ENCODE peak calls at places on chromosomes 16 and 17, in seven cellular contexts. K, R, P, A, O, F and Y are unnamed samples.

GRCh38 chr17:43830510-43831145 is 2.3 kb downstream of the MPP3 start:
- DNase-seq in K (no peak), A (no peak), F (no peak), P (no peak), O (peak), R (no peak), Y (no peak)

GRCh38 chr17:77320046-77320445 is 179.3 kb downstream of the SEC14L1 start:
- DNase-seq in F (no peak), P (no peak), K (peak), A (peak), R (no peak), O (peak), Y (no peak)

GRCh38 chr17:82065638-82066303 is at the start of gene DUS1L:
- DNase-seq in K (peak), F (peak), A (peak), P (peak), O (peak), R (peak), Y (peak)

GRCh38 chr16:75288596-75289120 is 37.2 kb upstream of the BCAR1 start:
- DNase-seq in A (no peak), O (peak), K (no peak), R (no peak), F (peak), P (no peak), Y (no peak)

GRCh38 chr16:83113317-83113716 is 486.5 kb downstream of the CDH13 start:
- DNase-seq in K (no peak), A (no peak), R (no peak), P (peak), F (no peak), O (no peak), Y (no peak)

GRCh38 chr16:14490281-14490680 is 139.8 kb downstream of the PARN start:
- DNase-seq in O (no peak), P (no peak), R (no peak), F (no peak), A (no peak), K (no peak), Y (no peak)

GRCh38 chr17:27526603-27527002 is 70.4 kb downstream of the KSR1 start:
- DNase-seq in F (no peak), P (no peak), A (peak), O (peak), K (peak), R (peak), Y (no peak)

GRCh38 chr17:6110088-6110487 is 39.9 kb downstream of the WSCD1 start:
- DNase-seq in K (peak), A (no peak), F (no peak), O (peak), P (no peak), R (no peak), Y (no peak)

GRCh38 chr17:31857920-31858646 is 961 bp downstream of the COPRS start:
- DNase-seq in P (peak), R (no peak), O (no peak), F (no peak), K (no peak), A (no peak), Y (no peak)

GRCh38 chr17:72609501-72609900 is 483.0 kb downstream of the SLC39A11 start:
- DNase-seq in R (no peak), A (no peak), O (no peak), P (no peak), K (peak), F (no peak), Y (no peak)

GRCh38 chr17:58759522-58759921 is 3.9 kb downstream of the PPM1E start:
- DNase-seq in K (no peak), A (no peak), R (no peak), P (no peak), F (no peak), O (no peak), Y (no peak)

GRCh38 chr16:66872927-66873684 is 7.2 kb upstream of the PDP2 start:
- DNase-seq in K (peak), F (peak), A (peak), O (peak), P (peak), R (peak), Y (peak)

GRCh38 chr17:46943511-46944393 is 20.8 kb downstream of the GOSR2 start:
- DNase-seq in F (no peak), A (no peak), O (no peak), K (no peak), P (no peak), R (peak), Y (no peak)

GRCh38 chr17:2262146-2262587 is 41.4 kb downstream of the SMG6 start:
- DNase-seq in O (no peak), R (no peak), P (no peak), F (no peak), K (no peak), A (no peak), Y (no peak)

GRCh38 chr17:1931759-1932579 is 93.2 kb downstream of the RTN4RL1 start:
- DNase-seq in A (no peak), P (peak), F (no peak), R (peak), K (peak), O (no peak), Y (no peak)

DNA sequence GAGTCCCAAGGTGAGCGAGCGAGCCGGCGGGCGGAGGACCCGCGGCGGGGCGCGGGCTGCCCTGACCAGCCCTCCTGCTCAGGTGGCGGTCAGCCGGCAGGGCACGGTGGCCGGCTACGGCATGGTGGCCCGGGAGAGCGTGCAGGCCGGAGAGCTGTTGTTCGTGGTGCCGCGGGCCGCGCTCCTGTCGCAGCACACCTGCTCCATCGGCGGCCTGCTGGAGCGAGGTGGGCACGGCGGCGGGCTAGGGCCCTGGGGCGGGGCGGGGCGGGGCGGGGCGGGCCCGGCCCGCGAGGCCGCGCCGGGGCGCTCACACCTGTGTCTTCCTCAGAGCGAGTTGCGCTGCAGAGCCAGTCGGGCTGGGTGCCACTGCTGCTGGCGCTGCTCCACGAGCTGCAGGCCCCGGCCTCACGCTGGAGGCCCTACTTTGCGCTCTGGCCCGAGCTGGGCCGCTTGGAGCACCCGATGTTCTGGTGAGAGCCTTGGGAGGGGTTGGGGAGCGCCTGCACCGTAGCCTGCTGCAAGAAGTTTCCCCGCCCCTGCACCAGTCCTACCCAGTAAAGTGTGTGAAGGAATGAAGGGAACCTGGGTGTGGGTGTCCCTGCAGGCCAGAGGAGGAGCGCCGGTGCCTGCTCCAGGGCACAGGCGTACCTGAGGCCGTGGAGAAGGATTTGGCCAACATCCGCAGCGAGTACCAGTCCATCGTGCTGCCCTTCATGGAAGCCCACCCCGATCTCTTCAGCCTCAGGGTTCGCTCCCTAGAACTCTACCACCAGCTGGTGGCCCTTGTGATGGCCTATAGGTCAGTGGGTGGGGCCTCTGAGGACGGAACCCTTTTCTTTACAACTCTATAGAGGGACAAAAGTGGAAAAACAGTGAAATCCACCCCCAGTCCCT is 802 bp downstream of the SETD6 start:
- DNase-seq in A (peak), K (peak), R (no peak), P (peak), O (peak), F (peak), Y (no peak)
- TF ChIP-seq CTCF in A (no peak), K (no peak), R (no peak), P (no peak), O (no peak), F (no peak), Y (no peak)

GRCh38 chr17:50499722-50500121 is 8.5 kb upstream of the MYCBPAP start:
- DNase-seq in F (no peak), R (no peak), A (no peak), O (no peak), K (no peak), P (no peak), Y (no peak)

GRCh38 chr17:50501906-50502642 is 6.2 kb upstream of the MYCBPAP start:
- DNase-seq in P (no peak), F (no peak), R (no peak), O (peak), A (no peak), K (no peak), Y (peak)

GRCh38 chr17:50505731-50506130 is 2.5 kb upstream of the MYCBPAP start:
- DNase-seq in R (no peak), F (no peak), A (no peak), K (no peak), O (no peak), P (no peak), Y (no peak)

GRCh38 chr17:50501054-50501453 is 7.2 kb upstream of the MYCBPAP start:
- DNase-seq in F (no peak), P (peak), K (peak), A (no peak), O (no peak), R (no peak), Y (no peak)

GRCh38 chr17:50502643-50502990 is 5.6 kb upstream of the MYCBPAP start:
- DNase-seq in O (peak), P (no peak), K (no peak), R (no peak), F (no peak), A (no peak), Y (no peak)
- TF ChIP-seq CTCF in O (no peak), P (no peak), K (no peak), R (no peak), F (no peak), A (no peak), Y (no peak)

GRCh38 chr17:75526555-75527270 is 1.2 kb downstream of the LLGL2 start:
- DNase-seq in F (no peak), R (no peak), O (peak), K (peak), P (no peak), A (no peak), Y (no peak)

GRCh38 chr17:75524269-75524970 is 1.1 kb upstream of the LLGL2 start:
- DNase-seq in A (no peak), O (peak), P (no peak), K (no peak), R (no peak), F (no peak), Y (no peak)

GRCh38 chr17:75523647-75524046 is 1.9 kb upstream of the LLGL2 start:
- DNase-seq in P (no peak), R (no peak), A (peak), F (no peak), K (no peak), O (no peak), Y (no peak)

GRCh38 chr17:75525806-75526554 is 483 bp downstream of the LLGL2 start:
- DNase-seq in R (no peak), A (peak), F (no peak), O (peak), K (peak), P (peak), Y (no peak)

GRCh38 chr17:75524971-75525805 is at the start of gene LLGL2:
- DNase-seq in R (peak), O (peak), P (peak), F (peak), A (peak), K (peak), Y (peak)
- TF ChIP-seq CTCF in R (peak), O (peak), P (peak), F (peak), A (peak), K (peak), Y (peak)

GRCh38 chr16:27918755-27919154 is 144.8 kb downstream of the GSG1L start:
- DNase-seq in F (no peak), A (no peak), O (no peak), K (no peak), R (no peak), P (no peak), Y (no peak)

GRCh38 chr16:27917953-27918352 is 145.6 kb downstream of the GSG1L start:
- DNase-seq in O (peak), K (no peak), P (no peak), A (no peak), F (no peak), R (no peak), Y (no peak)

GRCh38 chr16:27921134-27921533 is 142.4 kb downstream of the GSG1L start:
- DNase-seq in P (peak), A (no peak), O (peak), R (no peak), K (no peak), F (no peak), Y (no peak)

GRCh38 chr16:27922433-27922832 is 141.1 kb downstream of the GSG1L start:
- DNase-seq in F (no peak), A (no peak), P (peak), K (no peak), O (no peak), R (no peak), Y (no peak)

DNA sequence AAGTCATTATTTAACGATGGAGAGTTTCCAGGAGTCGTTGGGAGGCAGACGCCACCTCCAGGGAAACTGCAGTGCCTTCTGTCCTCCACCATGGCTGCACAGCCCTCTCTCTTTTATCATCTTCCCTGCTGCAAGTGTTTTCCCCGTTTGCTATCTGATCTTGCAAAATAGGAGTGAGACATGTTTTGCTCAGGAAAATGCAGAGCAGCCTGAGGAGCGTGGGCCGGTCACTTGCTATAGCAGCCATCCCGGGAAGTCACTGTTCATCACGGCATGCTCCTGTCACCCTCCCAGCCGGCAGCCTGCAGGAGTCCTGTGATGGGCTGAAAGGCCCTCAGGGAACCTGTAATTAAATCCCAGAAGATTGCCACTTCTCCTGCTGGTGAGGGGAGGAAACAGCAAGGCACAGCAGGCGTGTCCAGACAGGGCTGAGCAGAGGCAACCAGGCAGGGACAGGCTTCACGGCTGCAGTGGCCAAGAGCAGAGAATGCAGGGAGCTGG is 143.1 kb downstream of the GSG1L start:
- DNase-seq in R (no peak), A (no peak), F (no peak), P (peak), O (peak), K (no peak), Y (peak)
- TF ChIP-seq CTCF in R (no peak), A (no peak), F (no peak), P (peak), O (no peak), K (no peak), Y (peak)

GRCh38 chr16:68324780-68325357 is 14.1 kb downstream of the PRMT7 start:
- DNase-seq in P (no peak), K (no peak), F (no peak), R (no peak), O (no peak), A (no peak), Y (no peak)

GRCh38 chr16:68328151-68328859 is 17.5 kb downstream of the PRMT7 start:
- DNase-seq in P (peak), O (peak), R (peak), K (peak), F (peak), A (peak), Y (peak)

GRCh38 chr16:68331879-68332410 is 21.1 kb downstream of the PRMT7 start:
- DNase-seq in K (no peak), O (no peak), A (no peak), R (no peak), F (no peak), P (no peak), Y (no peak)

GRCh38 chr16:68332411-68333121 is 21.7 kb downstream of the PRMT7 start:
- DNase-seq in A (no peak), K (peak), P (peak), F (no peak), R (peak), O (no peak), Y (no peak)

GRCh38 chr16:68328860-68329370 is 18.1 kb downstream of the PRMT7 start:
- DNase-seq in F (no peak), A (no peak), O (no peak), P (no peak), R (no peak), K (no peak), Y (no peak)
- TF ChIP-seq CTCF in F (peak), A (no peak), O (peak), P (no peak), R (no peak), K (no peak), Y (no peak)

DNA sequence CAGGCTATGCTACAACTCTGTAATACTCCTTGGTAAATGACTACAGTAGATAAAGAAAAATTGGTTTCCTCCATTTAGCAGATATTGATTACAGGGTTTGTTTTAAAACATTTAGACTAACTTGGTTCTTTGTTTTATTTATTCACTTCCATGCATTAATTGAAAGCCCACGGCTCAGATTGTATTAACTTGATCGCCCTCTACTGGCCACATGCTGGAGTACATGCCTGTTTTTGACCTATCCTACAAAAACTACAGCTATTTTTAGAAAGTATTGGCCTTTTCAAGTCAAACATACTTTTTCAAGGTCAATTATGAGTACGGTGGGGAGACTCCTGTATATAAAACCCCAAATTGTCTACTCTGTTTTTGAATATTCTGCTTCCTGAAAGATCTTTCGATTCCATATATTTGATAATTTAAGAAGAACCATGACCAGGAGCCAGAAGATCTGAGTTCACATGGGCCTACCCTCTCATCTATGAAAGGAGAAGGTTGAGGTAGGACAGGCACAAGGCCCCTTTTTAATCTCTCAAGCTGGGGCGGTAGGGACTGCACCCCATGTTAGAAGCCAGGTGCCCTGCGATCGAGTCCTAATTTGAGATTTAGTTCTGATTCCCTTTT is 51.8 kb downstream of the CA10 start:
- DNase-seq in A (no peak), O (no peak), K (peak), R (no peak), F (no peak), P (peak), Y (peak)
- TF ChIP-seq CTCF in A (peak), O (peak), K (peak), R (peak), F (peak), P (peak), Y (peak)

DNA sequence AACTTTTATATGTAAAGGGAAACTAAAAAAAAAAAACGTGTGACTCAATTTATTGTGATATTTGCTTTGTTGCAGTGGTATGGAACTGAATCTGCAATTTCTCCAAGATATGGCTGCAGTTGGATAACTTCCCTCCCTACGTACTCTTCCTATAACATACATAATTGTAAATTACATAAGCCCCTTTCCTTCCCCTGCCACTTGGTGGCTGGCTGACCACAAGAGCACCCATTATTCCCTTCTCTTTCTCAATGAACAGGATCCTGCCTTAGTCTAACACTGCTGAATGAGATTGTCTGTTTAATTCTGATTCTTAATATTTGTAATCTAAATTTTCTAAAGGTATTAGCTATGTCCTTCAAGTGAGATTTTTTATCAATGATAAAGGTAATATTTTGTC is 27.8 kb downstream of the CCL4 start:
- DNase-seq in P (no peak), F (no peak), R (no peak), A (no peak), K (no peak), O (no peak), Y (no peak)
- TF ChIP-seq CTCF in P (peak), F (no peak), R (no peak), A (no peak), K (no peak), O (no peak), Y (no peak)